ENCODE peak calls at places on chromosomes 16 and 17, in eight cellular contexts. Y, G, J, Z, W, K, A and X are unnamed samples.

GRCh38 chr16:74936902-74937560 is 47.9 kb downstream of the WDR59 start:
- DNase-seq in Y (no peak), G (no peak), J (peak), Z (no peak), W (no peak), K (peak), A (peak), X (no peak)

GRCh38 chr17:49787932-49788442 is 494 bp upstream of the KAT7 start:
- DNase-seq in Y (no peak), G (no peak), J (no peak), Z (peak), W (no peak), K (no peak), A (no peak), X (no peak)

GRCh38 chr16:5644132-5644531 is 546.5 kb upstream of the EEF2KMT start:
- DNase-seq in Y (no peak), G (no peak), J (no peak), Z (no peak), W (no peak), K (no peak), A (no peak), X (no peak)

GRCh38 chr16:47018223-47018891 is 44.9 kb upstream of the DNAJA2 start:
- DNase-seq in Y (peak), G (peak), J (no peak), Z (no peak), W (no peak), K (peak), A (peak), X (peak)

GRCh38 chr16:11627822-11628457 is 40.3 kb upstream of the SNN start:
- DNase-seq in Y (no peak), G (no peak), J (peak), Z (no peak), W (no peak), K (peak), A (no peak), X (no peak)

GRCh38 chr16:47657032-47657431 is 195.9 kb downstream of the PHKB start:
- DNase-seq in Y (no peak), G (no peak), J (no peak), Z (no peak), W (no peak), K (no peak), A (no peak), X (no peak)

GRCh38 chr16:23071202-23072083 is 77.8 kb downstream of the USP31 start:
- DNase-seq in Y (no peak), G (no peak), J (no peak), Z (no peak), W (no peak), K (no peak), A (no peak), X (no peak)

GRCh38 chr16:273547-274421 is 2.0 kb downstream of the RGS11 start:
- DNase-seq in Y (no peak), G (no peak), J (no peak), Z (no peak), W (no peak), K (no peak), A (no peak), X (no peak)

GRCh38 chr17:81200695-81201580 is 21.8 kb downstream of the CEP131 start:
- DNase-seq in Y (peak), G (no peak), J (peak), Z (no peak), W (peak), K (peak), A (peak), X (peak)